ENCODE peak calls at places on chromosomes 5 and 9, in six cellular contexts. L, T, Z, J, Q and K are unnamed samples.

GRCh38 chr5:138844812-138845513 is 30.2 kb downstream of the LRRTM2 start:
- DNase-seq in L (no peak), T (no peak), Z (no peak), J (no peak), Q (peak), K (no peak)

GRCh38 chr5:94693043-94693822 is 74.8 kb downstream of the SLF1 start:
- DNase-seq in L (no peak), T (peak), Z (peak), J (no peak), Q (peak), K (no peak)

GRCh38 chr9:134910146-134910545 is 7.6 kb downstream of the FCN1 start:
- DNase-seq in L (no peak), T (no peak), Z (no peak), J (no peak), Q (no peak), K (no peak)

GRCh38 chr5:58235279-58235678 is 224.6 kb downstream of the PLK2 start:
- DNase-seq in L (no peak), T (no peak), Z (no peak), J (no peak), Q (peak), K (no peak)

GRCh38 chr5:95878417-95879323 is 56.1 kb upstream of the GLRX start:
- DNase-seq in L (no peak), T (no peak), Z (no peak), J (no peak), Q (no peak), K (no peak)

GRCh38 chr5:124735169-124735858 is 11.1 kb downstream of the ZNF608 start:
- DNase-seq in L (no peak), T (no peak), Z (no peak), J (peak), Q (no peak), K (no peak)

GRCh38 chr5:132667761-132668705 is 5.8 kb upstream of the IL4 start:
- DNase-seq in L (no peak), T (no peak), Z (no peak), J (peak), Q (no peak), K (no peak)

GRCh38 chr5:157477814-157478494 is 17.9 kb downstream of the NIPAL4 start:
- DNase-seq in L (no peak), T (no peak), Z (no peak), J (no peak), Q (no peak), K (no peak)

GRCh38 chr9:90025816-90026215 is 421.0 kb downstream of the GADD45G start:
- DNase-seq in L (no peak), T (no peak), Z (peak), J (no peak), Q (no peak), K (no peak)

GRCh38 chr9:4106744-4107143 is 193.1 kb downstream of the GLIS3 start:
- DNase-seq in L (no peak), T (no peak), Z (no peak), J (no peak), Q (peak), K (no peak)

GRCh38 chr5:91058575-91058974 is 324.5 kb downstream of the ARRDC3 start:
- DNase-seq in L (no peak), T (no peak), Z (peak), J (no peak), Q (no peak), K (no peak)

GRCh38 chr9:22457448-22457847 is 10.8 kb downstream of the DMRTA1 start:
- DNase-seq in L (no peak), T (no peak), Z (peak), J (peak), Q (no peak), K (no peak)